ENCODE peak calls at places on chromosomes 3 and 15, in ten cellular contexts. C is HCT116, K is SK-N-SH, S is upper lobe of right lung, W is heart left ventricle, L is breast epithelium, M is tibial artery, Q is H9, Y is heart right ventricle, P is pancreas. B is an unnamed sample.
A peak's percentile ranks its signal among the peaks of the same experiment; 100 is the strongest.

GRCh38 chr3:129627350-129628168 is 21.1 kb upstream of the PLXND1 start:
- DNase-seq in C (peak; percentile 61), K (peak; percentile 77), S (peak; percentile 86), W (peak; percentile 81), L (no peak), M (peak; percentile 90), Q (peak; percentile 86), Y (peak; percentile 77), P (peak; percentile 60), B (no peak)

GRCh38 chr3:194814878-194815357 is 129.2 kb downstream of the FAM43A start:
- DNase-seq in C (no peak), K (no peak), S (no peak), W (no peak), L (no peak), M (no peak), Q (no peak), Y (peak; percentile 22), P (no peak), B (no peak)

GRCh38 chr15:66603301-66604179 is 37.7 kb upstream of the LCTL start:
- DNase-seq in C (peak; percentile 43), K (peak; percentile 86), S (peak; percentile 87), W (peak; percentile 65), L (no peak), M (peak; percentile 74), Q (peak; percentile 82), Y (peak; percentile 60), P (peak; percentile 36), B (no peak)

GRCh38 chr15:65559941-65560340 is 29.7 kb downstream of the HACD3 start:
- DNase-seq in C (no peak), K (no peak), S (no peak), W (no peak), L (no peak), M (no peak), Q (no peak), Y (no peak), P (no peak), B (no peak)

GRCh38 chr3:128242818-128243601 is 89.7 kb downstream of the EEFSEC start:
- DNase-seq in C (no peak), K (no peak), S (no peak), W (no peak), L (no peak), M (no peak), Q (no peak), Y (no peak), P (no peak), B (no peak)

GRCh38 chr3:141680620-141681389 is 57.3 kb upstream of the RNF7 start:
- DNase-seq in C (no peak), K (peak; percentile 37), S (no peak), W (no peak), L (no peak), M (no peak), Q (peak; percentile 47), Y (peak; percentile 62), P (peak; percentile 36), B (peak; percentile 53)

GRCh38 chr3:195236076-195236798 is 34.7 kb downstream of the XXYLT1 start:
- DNase-seq in C (no peak), K (no peak), S (peak; percentile 32), W (no peak), L (no peak), M (peak; percentile 50), Q (no peak), Y (peak; percentile 1), P (no peak), B (peak; percentile 53)

GRCh38 chr15:68578175-68578959 is 426 bp upstream of the CORO2B start:
- DNase-seq in C (no peak), K (peak; percentile 81), S (peak; percentile 82), W (peak; percentile 88), L (no peak), M (peak; percentile 84), Q (peak; percentile 65), Y (peak; percentile 74), P (peak; percentile 18), B (no peak)

GRCh38 chr3:123110953-123111615 is 44.3 kb downstream of the PDIA5 start:
- DNase-seq in C (no peak), K (no peak), S (no peak), W (no peak), L (no peak), M (no peak), Q (no peak), Y (no peak), P (no peak), B (no peak)

GRCh38 chr3:147392083-147392916 is 14.0 kb downstream of the ZIC4 start:
- DNase-seq in C (no peak), K (peak; percentile 91), S (no peak), W (no peak), L (no peak), M (no peak), Q (peak; percentile 93), Y (no peak), P (peak; percentile 11), B (no peak)

GRCh38 chr3:138367912-138368311 is 19.5 kb downstream of the MRAS start:
- DNase-seq in C (no peak), K (no peak), S (peak; percentile 84), W (peak; percentile 76), L (no peak), M (peak; percentile 74), Q (no peak), Y (peak; percentile 56), P (no peak), B (no peak)

GRCh38 chr3:85567074-85567676 is 608.4 kb downstream of the CADM2 start:
- DNase-seq in C (no peak), K (peak; percentile 24), S (no peak), W (peak; percentile 52), L (no peak), M (no peak), Q (peak; percentile 58), Y (peak; percentile 6), P (peak; percentile 2), B (no peak)

GRCh38 chr3:25910997-25911396 is 121.1 kb downstream of the OXSM start:
- DNase-seq in C (peak; percentile 39), K (no peak), S (peak; percentile 53), W (no peak), L (no peak), M (no peak), Q (peak; percentile 56), Y (no peak), P (no peak), B (no peak)

GRCh38 chr3:191358929-191359328 is 28.6 kb upstream of the UTS2B start:
- DNase-seq in C (no peak), K (no peak), S (no peak), W (no peak), L (no peak), M (no peak), Q (no peak), Y (no peak), P (no peak), B (no peak)
- H3K4me1 ChIP-seq in C (peaks cover 60% of the 10 kb centered on the region), K (peaks cover 21% of the 10 kb centered on the region), S (peaks cover 25% of the 10 kb centered on the region), W (peaks cover 26% of the 10 kb centered on the region), L (no peaks in the 10 kb centered on the region), M (no peaks in the 10 kb centered on the region), Q (peaks cover 10% of the 10 kb centered on the region), Y (peaks cover 33% of the 10 kb centered on the region), P (peaks cover 11% of the 10 kb centered on the region), B (peaks cover 30% of the 10 kb centered on the region)

DNA sequence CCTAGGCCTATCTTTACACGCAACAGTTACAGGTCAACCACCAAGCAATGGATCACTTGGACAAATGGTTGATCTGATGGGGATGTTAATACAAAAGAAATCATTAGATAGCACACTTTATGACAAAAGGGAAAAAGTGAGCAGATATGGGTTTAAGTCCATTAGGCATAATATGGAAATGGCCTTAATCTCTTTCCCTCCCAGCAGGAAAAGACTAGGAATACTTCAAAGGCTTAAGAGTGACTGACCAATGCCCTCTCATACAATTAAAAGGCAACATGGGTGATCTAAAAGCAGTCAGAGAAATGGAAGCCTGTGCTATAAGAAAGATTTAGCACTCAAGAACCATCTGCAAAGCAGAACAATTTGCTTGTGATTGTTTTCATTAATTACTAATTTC is 3.3 kb downstream of the PRTG start:
- DNase-seq in C (no peak), K (no peak), S (no peak), W (no peak), L (no peak), M (no peak), Q (no peak), Y (no peak), P (no peak), B (no peak)
- H3K27me3 ChIP-seq in C (no peaks in the 10 kb centered on the region), K (no peaks in the 10 kb centered on the region), S (no peaks in the 10 kb centered on the region), W (peaks cover 14% of the 10 kb centered on the region), L (no peaks in the 10 kb centered on the region), M (no peaks in the 10 kb centered on the region), Q (peaks cover 74% of the 10 kb centered on the region), Y (peaks cover 35% of the 10 kb centered on the region), P (no peaks in the 10 kb centered on the region), B (peaks cover 15% of the 10 kb centered on the region)

DNA sequence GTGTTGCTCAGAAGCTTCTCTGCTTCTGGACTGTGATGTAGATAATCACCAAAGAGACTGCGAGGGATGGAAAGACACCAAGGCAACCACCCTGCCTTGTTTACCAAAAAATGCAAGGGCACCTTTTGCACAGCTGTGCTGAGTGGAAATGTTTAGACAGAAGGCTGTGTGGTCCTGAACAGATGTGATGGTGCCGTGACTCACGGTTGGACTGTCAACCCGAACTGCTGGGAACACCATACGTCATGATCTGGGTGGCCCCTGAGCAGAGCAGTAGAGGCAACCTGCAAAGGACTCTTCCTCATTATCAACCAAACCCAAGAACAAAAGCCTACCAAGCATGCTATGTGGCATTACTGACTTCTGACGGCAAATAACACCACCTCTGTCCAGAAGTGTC is 61.3 kb upstream of the LPP start:
- DNase-seq in C (no peak), K (no peak), S (no peak), W (no peak), L (no peak), M (no peak), Q (no peak), Y (no peak), P (no peak), B (no peak)
- H3K4me1 ChIP-seq in C (no peaks in the 10 kb centered on the region), K (no peaks in the 10 kb centered on the region), S (no peaks in the 10 kb centered on the region), W (peaks cover 6% of the 10 kb centered on the region), L (no peaks in the 10 kb centered on the region), M (no peaks in the 10 kb centered on the region), Q (no peaks in the 10 kb centered on the region), Y (no peaks in the 10 kb centered on the region), P (no peaks in the 10 kb centered on the region), B (peaks cover 2% of the 10 kb centered on the region)

GRCh38 chr15:31768055-31768454 is 262.3 kb upstream of the CHRNA7 start:
- DNase-seq in C (no peak), K (no peak), S (no peak), W (no peak), L (no peak), M (no peak), Q (no peak), Y (no peak), P (no peak), B (no peak)
- H3K27me3 ChIP-seq in C (peaks cover 39% of the 10 kb centered on the region), K (no peaks in the 10 kb centered on the region), S (no peaks in the 10 kb centered on the region), W (no peaks in the 10 kb centered on the region), L (no peaks in the 10 kb centered on the region), M (no peaks in the 10 kb centered on the region), Q (no peaks in the 10 kb centered on the region), Y (no peaks in the 10 kb centered on the region), P (no peaks in the 10 kb centered on the region), B (no peaks in the 10 kb centered on the region)

GRCh38 chr3:121793078-121793477 is 41.8 kb downstream of the IQCB1 start:
- DNase-seq in C (no peak), K (no peak), S (no peak), W (no peak), L (no peak), M (no peak), Q (no peak), Y (no peak), P (no peak), B (no peak)
- H3K4me1 ChIP-seq in C (no peaks in the 10 kb centered on the region), K (no peaks in the 10 kb centered on the region), S (no peaks in the 10 kb centered on the region), W (no peaks in the 10 kb centered on the region), L (no peaks in the 10 kb centered on the region), M (no peaks in the 10 kb centered on the region), Q (no peaks in the 10 kb centered on the region), Y (no peaks in the 10 kb centered on the region), P (peaks cover 4% of the 10 kb centered on the region), B (no peaks in the 10 kb centered on the region)

GRCh38 chr3:190988102-190988501 is 125.6 kb upstream of the GMNC start:
- DNase-seq in C (no peak), K (no peak), S (no peak), W (no peak), L (no peak), M (no peak), Q (no peak), Y (no peak), P (no peak), B (no peak)
- H3K27me3 ChIP-seq in C (no peaks in the 10 kb centered on the region), K (no peaks in the 10 kb centered on the region), S (no peaks in the 10 kb centered on the region), W (no peaks in the 10 kb centered on the region), L (no peaks in the 10 kb centered on the region), M (no peaks in the 10 kb centered on the region), Q (no peaks in the 10 kb centered on the region), Y (no peaks in the 10 kb centered on the region), P (no peaks in the 10 kb centered on the region), B (no peaks in the 10 kb centered on the region)